ENCODE peak calls at places on chromosomes 1 and 21, in eight cellular contexts. S is colonic mucosa, A is stomach, O is mucosa of descending colon, V is nephron progenitor cell, Z is MCF 10A, I is astrocyte of the spinal cord, J is uterus. C is an unnamed sample.

GRCh38 chr1:235671992-235672391 is 22.4 kb upstream of the GNG4 start:
- DNase-seq in S (no peak), A (no peak), O (no peak), V (no peak), Z (no peak), I (no peak), J (no peak), C (no peak)

GRCh38 chr1:225917536-225917935 is 6.5 kb downstream of the PYCR2 start:
- DNase-seq in S (no peak), A (no peak), O (no peak), V (no peak), Z (peak; percentile 90), I (no peak), J (no peak), C (no peak)

GRCh38 chr21:31201548-31201947 is 142.5 kb downstream of the TIAM1 start:
- DNase-seq in S (no peak), A (no peak), O (peak; percentile 12), V (no peak), Z (peak; percentile 40), I (peak; percentile 69), J (no peak), C (no peak)

GRCh38 chr1:183281039-183281438 is 95.0 kb downstream of the LAMC2 start:
- DNase-seq in S (no peak), A (peak; percentile 29), O (no peak), V (no peak), Z (peak; percentile 96), I (no peak), J (peak; percentile 45), C (peak; percentile 9)

GRCh38 chr1:17567582-17567981 is 28.1 kb downstream of the ARHGEF10L start:
- DNase-seq in S (no peak), A (no peak), O (no peak), V (no peak), Z (no peak), I (no peak), J (peak; percentile 52), C (no peak)

GRCh38 chr1:216184281-216184680 is 239.0 kb downstream of the USH2A start:
- DNase-seq in S (no peak), A (no peak), O (no peak), V (no peak), Z (no peak), I (no peak), J (no peak), C (no peak)

GRCh38 chr1:242524571-242525359 is at the start of gene PLD5:
- DNase-seq in S (no peak), A (no peak), O (no peak), V (peak; percentile 54), Z (peak; percentile 61), I (no peak), J (peak; percentile 35), C (peak; percentile 36)

GRCh38 chr1:95371666-95372320 is 137.8 kb downstream of the RWDD3 start:
- DNase-seq in S (no peak), A (no peak), O (no peak), V (no peak), Z (no peak), I (no peak), J (no peak), C (no peak)

GRCh38 chr1:237717121-237717520 is 173.6 kb downstream of the ZP4 start:
- DNase-seq in S (no peak), A (no peak), O (no peak), V (no peak), Z (no peak), I (no peak), J (no peak), C (peak; percentile 9)

GRCh38 chr1:27203946-27204345 is 30.5 kb upstream of the WDTC1 start:
- DNase-seq in S (no peak), A (no peak), O (no peak), V (no peak), Z (no peak), I (no peak), J (no peak), C (no peak)

GRCh38 chr1:175367039-175367758 is 174.6 kb upstream of the KIAA0040 start:
- DNase-seq in S (no peak), A (no peak), O (no peak), V (no peak), Z (no peak), I (no peak), J (no peak), C (no peak)

GRCh38 chr1:231691618-231692259 is 65.1 kb downstream of the DISC1 start:
- DNase-seq in S (no peak), A (no peak), O (no peak), V (peak; percentile 57), Z (no peak), I (peak; percentile 49), J (no peak), C (peak; percentile 36)

GRCh38 chr21:37658994-37659458 is 257.2 kb downstream of the KCNJ6 start:
- DNase-seq in S (no peak), A (no peak), O (no peak), V (no peak), Z (peak; percentile 83), I (peak; percentile 64), J (peak; percentile 35), C (no peak)

GRCh38 chr21:46124083-46124925 is 26.4 kb downstream of the COL6A2 start:
- DNase-seq in S (no peak), A (peak; percentile 21), O (no peak), V (no peak), Z (no peak), I (no peak), J (peak; percentile 22), C (no peak)

DNA sequence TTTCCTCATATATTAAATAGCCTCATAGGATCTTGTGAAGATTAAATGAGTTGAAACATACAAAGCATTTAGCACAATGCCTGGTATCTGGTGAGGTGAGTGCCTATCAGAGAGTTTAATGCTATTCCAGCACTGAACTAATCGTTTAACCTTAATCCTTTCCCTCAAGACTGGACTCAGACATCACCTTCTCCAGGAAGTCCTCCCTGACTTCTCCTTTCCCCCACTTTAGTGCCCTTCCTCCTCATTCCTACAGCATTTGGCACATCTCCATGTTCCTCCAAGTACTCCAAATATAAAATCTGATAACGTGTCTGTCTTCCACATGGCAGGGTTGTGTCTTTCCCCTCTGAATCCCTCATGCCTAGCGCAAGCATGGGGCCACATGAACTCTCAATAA is 59.8 kb downstream of the ZSCAN20 start:
- DNase-seq in S (no peak), A (no peak), O (no peak), V (no peak), Z (no peak), I (no peak), J (no peak), C (no peak)
- TF ChIP-seq CTCF in S (no peak), A (no peak), O (no peak), V (no peak), Z (no peak), I (no peak), J (no peak), C (no peak)

GRCh38 chr1:117929340-117930172 is at the start of the genes GDAP2 and WDR3:
- DNase-seq in S (peak; percentile 99), A (peak; percentile 97), O (peak; percentile 99), V (peak; percentile 95), Z (peak; percentile 98), I (peak; percentile 97), J (peak; percentile 93), C (peak; percentile 92)

GRCh38 chr1:117930173-117930447 is 571 bp downstream of the WDR3 start:
- DNase-seq in S (no peak), A (no peak), O (no peak), V (no peak), Z (no peak), I (peak; percentile 1), J (no peak), C (no peak)

GRCh38 chr1:117932576-117932975 is 3.0 kb downstream of the WDR3 start:
- DNase-seq in S (no peak), A (no peak), O (no peak), V (no peak), Z (no peak), I (no peak), J (no peak), C (peak; percentile 1)

GRCh38 chr1:117930484-117930883 is 945 bp downstream of the WDR3 start:
- DNase-seq in S (no peak), A (no peak), O (no peak), V (no peak), Z (peak; percentile 9), I (peak; percentile 1), J (no peak), C (no peak)

DNA sequence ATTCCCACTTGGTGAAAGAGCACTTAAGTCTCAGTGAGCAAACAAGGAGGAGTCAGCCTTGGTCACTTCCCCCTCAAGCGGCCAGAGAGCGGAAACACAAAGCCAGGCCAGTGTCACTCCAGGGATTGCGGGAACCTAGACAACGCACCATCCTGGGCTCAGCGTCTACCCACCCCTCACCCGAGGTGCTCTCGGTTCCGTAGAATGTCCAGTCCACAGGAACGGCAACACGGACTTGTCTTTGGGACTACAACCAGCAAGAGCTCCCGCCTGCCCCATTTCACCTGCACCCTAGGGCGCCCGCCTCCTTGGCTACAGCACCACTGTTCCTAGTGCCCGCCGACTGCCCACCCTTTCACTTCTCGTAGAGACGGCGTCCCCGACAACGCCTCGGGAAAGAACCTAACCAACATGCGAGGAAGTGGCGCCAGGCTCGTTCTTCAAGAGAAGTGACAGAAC is 511 bp downstream of the GDAP2 start:
- DNase-seq in S (peak; percentile 72), A (peak; percentile 54), O (peak; percentile 74), V (peak; percentile 60), Z (peak; percentile 65), I (peak; percentile 60), J (peak; percentile 23), C (peak; percentile 50)
- TF ChIP-seq CTCF in S (no peak), A (no peak), O (no peak), V (no peak), Z (no peak), I (peak; percentile 26), J (no peak), C (no peak)

DNA sequence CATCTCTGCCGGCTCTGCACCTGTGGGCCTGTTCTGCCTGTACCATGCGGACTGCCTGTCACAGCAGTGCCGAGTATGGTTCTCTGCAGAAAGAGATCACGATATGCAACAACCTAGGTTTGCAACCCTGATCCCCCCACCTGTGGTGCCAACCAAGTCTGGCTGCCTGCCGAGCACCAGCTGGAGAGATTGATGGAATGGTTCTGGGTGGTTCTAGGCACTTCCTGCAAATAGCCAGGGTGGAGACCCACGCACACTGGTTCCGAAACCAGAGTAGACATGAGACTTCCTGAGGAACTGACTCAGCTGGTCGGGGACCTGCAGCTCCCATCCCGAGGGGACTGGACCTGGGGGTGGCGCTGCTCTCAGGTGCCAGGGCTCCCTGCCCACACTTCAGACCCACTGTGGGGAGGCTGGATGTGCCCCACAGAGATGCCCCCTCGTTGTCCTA is 5.4 kb downstream of the TPRG1L start:
- DNase-seq in S (no peak), A (no peak), O (no peak), V (no peak), Z (no peak), I (no peak), J (no peak), C (no peak)
- TF ChIP-seq CTCF in S (no peak), A (no peak), O (no peak), V (no peak), Z (no peak), I (no peak), J (no peak), C (no peak)

GRCh38 chr21:42094811-42095210 is 23.7 kb downstream of the UMODL1 start:
- DNase-seq in S (no peak), A (no peak), O (no peak), V (no peak), Z (no peak), I (no peak), J (no peak), C (no peak)
- TF ChIP-seq CTCF in S (no peak), A (no peak), O (no peak), V (no peak), Z (no peak), I (no peak), J (no peak), C (no peak)

C was measured in Calu3.